ENCODE peak calls at places on chromosomes 6 and 20, in four cellular contexts. B is cardiac fibroblast, R is AG10803, M is astrocyte of the spinal cord. E is an unnamed sample.

GRCh38 chr6:109925060-109925459 is 53.1 kb upstream of the GPR6 start:
- DNase-seq in B (no peak), M (no peak), R (no peak), E (peak; percentile 26)

GRCh38 chr6:55276745-55277627 is 50.3 kb upstream of the GFRAL start:
- DNase-seq in B (peak; percentile 81), R (peak; percentile 55), M (peak; percentile 74), E (peak; percentile 74)

GRCh38 chr20:3765171-3765887 is 2.2 kb downstream of the ADISSP start:
- DNase-seq in B (no peak), M (no peak), R (no peak), E (no peak)

GRCh38 chr20:24475356-24475755 is 5.9 kb downstream of the SYNDIG1 start:
- DNase-seq in R (no peak), M (no peak), B (no peak), E (no peak)

GRCh38 chr6:151993364-151993763 is 185.9 kb downstream of the ESR1 start:
- DNase-seq in M (no peak), R (no peak), B (no peak), E (no peak)

GRCh38 chr6:25457519-25457918 is 178.3 kb downstream of the CARMIL1 start:
- DNase-seq in R (no peak), M (no peak), B (no peak), E (no peak)

GRCh38 chr6:446418-447366 is 55.1 kb downstream of the IRF4 start:
- DNase-seq in M (no peak), R (no peak), B (no peak), E (no peak)

GRCh38 chr6:157527471-157527907 is 146.5 kb downstream of the ZDHHC14 start:
- DNase-seq in M (peak; percentile 35), R (no peak), B (peak; percentile 31), E (peak; percentile 63)

GRCh38 chr6:150413768-150414167 is 45.0 kb downstream of the IYD start:
- DNase-seq in R (no peak), B (no peak), M (no peak), E (no peak)

GRCh38 chr6:94721459-94721858 is 855.9 kb upstream of the MANEA start:
- DNase-seq in B (no peak), R (no peak), M (no peak), E (no peak)

GRCh38 chr6:53701333-53702073 is 35.9 kb upstream of the KLHL31 start:
- DNase-seq in B (no peak), M (no peak), R (no peak), E (no peak)

GRCh38 chr20:45365444-45365970 is 2.6 kb downstream of the SYS1 start:
- DNase-seq in B (no peak), R (no peak), M (no peak), E (no peak)

GRCh38 chr6:53347921-53348435 is 772 bp downstream of the ELOVL5 start:
- DNase-seq in M (peak; percentile 66), R (peak; percentile 60), B (peak; percentile 64), E (peak; percentile 67)

GRCh38 chr6:1313364-1313754 is 1.5 kb downstream of the FOXQ1 start:
- DNase-seq in R (no peak), B (no peak), M (no peak), E (no peak)

GRCh38 chr20:34916774-34917354 is 38.7 kb downstream of the GSS start:
- DNase-seq in R (no peak), M (no peak), B (no peak), E (no peak)

GRCh38 chr20:61560361-61560853 is 308.3 kb downstream of the CDH4 start:
- DNase-seq in R (peak; percentile 91), B (peak; percentile 31), M (peak; percentile 52), E (peak; percentile 79)

GRCh38 chr20:17633850-17634500 is 48.1 kb downstream of the RRBP1 start:
- DNase-seq in B (no peak), R (no peak), M (no peak), E (no peak)

GRCh38 chr6:39812853-39813533 is 20.8 kb downstream of the DAAM2 start:
- DNase-seq in R (peak; percentile 99), B (peak; percentile 51), M (peak; percentile 33), E (peak; percentile 86)

GRCh38 chr20:13873814-13874213 is 89.0 kb downstream of the NDUFAF5 start:
- DNase-seq in R (no peak), B (no peak), M (no peak), E (no peak)

GRCh38 chr6:34233867-34234266 is 2.8 kb upstream of the HMGA1 start:
- DNase-seq in M (no peak), B (no peak), R (no peak), E (no peak)
- H3K4me3 ChIP-seq in M (no peak overlapping the region), B (no peak overlapping the region), R (no peak overlapping the region), E (no peak overlapping the region)

DNA sequence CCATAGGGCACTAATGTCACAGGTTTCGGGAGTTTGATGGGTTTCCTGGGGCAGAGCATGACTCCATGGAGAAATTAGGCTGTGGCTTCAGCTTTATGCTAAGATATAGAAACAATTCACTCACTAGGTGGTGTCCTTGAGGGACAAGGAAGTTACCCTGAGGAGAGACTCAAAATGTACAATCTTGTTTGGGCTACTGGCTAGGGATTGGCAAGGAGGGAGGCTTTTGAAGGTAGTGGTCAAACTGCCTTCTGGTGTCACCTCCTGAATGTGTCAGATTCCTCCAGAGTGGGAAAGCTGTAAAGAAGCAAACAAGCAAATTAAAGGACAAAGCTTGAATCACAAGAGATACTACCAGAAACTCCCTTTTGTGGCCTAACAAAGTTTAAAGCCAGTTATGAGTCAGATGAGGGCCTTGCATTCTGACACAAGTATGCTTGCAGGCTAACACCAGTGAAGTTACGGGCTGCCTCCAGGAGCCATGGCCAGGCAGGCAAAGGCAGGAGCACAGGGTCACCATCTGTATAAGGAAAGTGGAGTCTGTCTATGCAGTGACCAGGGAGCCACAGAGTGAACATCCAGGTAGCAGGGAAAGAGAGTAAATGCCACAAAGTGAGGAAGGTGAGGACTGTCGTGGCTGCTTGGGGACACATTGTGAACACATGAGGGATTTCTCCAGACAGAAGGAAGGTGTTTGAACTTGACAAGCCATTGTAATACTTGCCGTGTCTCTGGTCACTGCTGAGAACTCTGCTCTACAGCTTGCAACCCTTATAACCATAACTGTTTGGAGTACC is 107.7 kb upstream of the DTNBP1 start:
- DNase-seq in M (no peak), B (no peak), R (peak; percentile 37), E (peak; percentile 35)
- TF ChIP-seq CTCF in M (no peak), B (no peak), R (peak; percentile 22), E (no peak)

GRCh38 chr6:30511147-30511546 is 21.8 kb downstream of the HLA-E start:
- DNase-seq in R (no peak), B (no peak), M (no peak), E (no peak)

GRCh38 chr6:30513451-30513850 is 24.1 kb downstream of the HLA-E start:
- DNase-seq in B (no peak), R (no peak), M (no peak), E (no peak)

GRCh38 chr6:30508890-30509736 is 19.8 kb downstream of the HLA-E start:
- DNase-seq in M (no peak), R (peak; percentile 42), B (peak; percentile 63), E (no peak)

GRCh38 chr6:30510419-30510818 is 21.1 kb downstream of the HLA-E start:
- DNase-seq in M (no peak), B (no peak), R (no peak), E (no peak)

DNA sequence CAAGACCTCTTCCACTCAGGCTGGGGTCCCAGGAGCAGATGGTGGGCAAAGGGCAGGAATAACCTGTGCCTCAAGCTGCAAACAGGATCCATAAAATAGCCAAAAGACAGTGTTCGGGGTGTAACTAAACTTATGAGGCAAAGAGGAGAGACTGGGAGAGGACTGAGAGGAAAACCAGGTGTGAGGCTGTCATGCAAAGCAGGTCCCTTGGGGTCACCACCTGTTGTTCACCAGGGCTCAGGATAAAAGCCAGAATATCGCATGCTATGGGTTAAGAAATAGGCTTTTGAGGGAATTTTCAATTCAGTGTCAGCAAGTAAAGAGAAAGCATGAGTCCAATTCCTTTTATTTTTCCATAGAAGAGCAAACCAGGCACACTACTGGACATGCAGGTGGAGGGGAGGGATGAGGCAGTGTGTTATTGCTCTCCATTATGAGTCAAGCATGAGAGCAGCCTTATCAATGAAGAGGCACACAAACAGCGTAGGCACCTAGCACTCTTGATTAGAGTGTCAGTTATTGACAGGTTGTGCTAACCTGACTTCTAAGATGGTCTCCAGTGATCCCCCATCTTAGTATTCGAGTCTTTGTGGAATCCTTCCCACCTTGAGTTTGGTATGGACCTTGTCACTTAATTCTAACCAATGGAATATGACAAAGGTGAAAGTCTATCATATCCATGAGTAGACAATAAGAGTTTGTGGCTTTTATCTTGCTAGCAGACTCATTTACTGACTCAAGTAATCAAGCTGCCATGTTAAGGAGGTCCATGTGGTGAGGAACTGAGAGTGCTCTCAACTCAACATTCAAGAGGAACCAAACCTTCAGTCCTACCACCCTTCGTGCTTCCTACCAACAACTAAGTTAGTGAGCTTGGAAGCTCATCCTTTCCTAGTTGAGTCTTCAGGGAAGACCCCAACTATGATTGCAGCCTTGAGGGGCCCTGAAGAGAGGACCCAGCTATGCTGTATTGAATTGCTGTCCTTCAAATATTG is 18.8 kb downstream of the HLA-E start:
- DNase-seq in M (no peak), R (no peak), B (no peak), E (no peak)
- H3K4me3 ChIP-seq in M (no peak overlapping the region), R (no peak overlapping the region), B (no peak overlapping the region), E (no peak overlapping the region)

DNA sequence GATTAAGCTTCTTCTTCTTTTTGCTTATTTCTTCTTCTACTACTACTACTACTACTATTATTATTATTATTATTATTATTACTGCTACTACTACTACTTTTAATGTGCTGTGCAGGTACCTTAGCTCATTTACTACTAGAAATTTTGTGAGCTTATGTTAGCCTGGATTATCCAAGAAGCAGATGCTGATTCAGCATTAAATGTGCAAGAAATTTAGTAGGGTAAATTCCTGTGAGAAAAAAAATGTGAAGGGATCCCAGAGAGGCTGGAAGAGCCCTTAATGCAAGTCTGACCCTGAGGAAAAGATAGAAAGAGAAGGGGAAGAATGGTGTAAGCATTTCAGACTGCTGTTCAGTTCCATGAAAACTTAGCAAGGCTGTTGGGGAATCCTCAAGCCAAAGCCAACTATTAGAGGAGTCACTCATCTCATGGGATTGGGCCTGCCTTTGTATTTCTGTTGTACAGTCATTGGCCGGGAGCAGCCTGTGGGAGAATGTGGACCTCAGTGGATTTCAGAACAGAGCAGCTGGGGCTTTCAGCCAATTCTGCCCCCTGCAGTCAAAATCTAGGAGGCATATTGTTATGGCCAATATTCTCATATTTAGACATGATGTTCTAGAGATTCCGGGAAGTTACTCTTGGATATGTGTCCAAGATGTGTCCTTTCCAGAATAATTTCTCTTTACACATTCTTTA is 37.2 kb upstream of the TSPYL1 start:
- DNase-seq in B (peak; percentile 53), R (no peak), M (no peak), E (peak; percentile 22)
- TF ChIP-seq CTCF in B (peak; percentile 20), R (no peak), M (no peak), E (peak; percentile 0)

GRCh38 chr6:101921829-101922450 is 528.4 kb downstream of the GRIK2 start:
- DNase-seq in R (no peak), M (no peak), B (no peak), E (no peak)
- H3K4me3 ChIP-seq in R (no peak overlapping the region), M (no peak overlapping the region), B (no peak overlapping the region), E (no peak overlapping the region)

DNA sequence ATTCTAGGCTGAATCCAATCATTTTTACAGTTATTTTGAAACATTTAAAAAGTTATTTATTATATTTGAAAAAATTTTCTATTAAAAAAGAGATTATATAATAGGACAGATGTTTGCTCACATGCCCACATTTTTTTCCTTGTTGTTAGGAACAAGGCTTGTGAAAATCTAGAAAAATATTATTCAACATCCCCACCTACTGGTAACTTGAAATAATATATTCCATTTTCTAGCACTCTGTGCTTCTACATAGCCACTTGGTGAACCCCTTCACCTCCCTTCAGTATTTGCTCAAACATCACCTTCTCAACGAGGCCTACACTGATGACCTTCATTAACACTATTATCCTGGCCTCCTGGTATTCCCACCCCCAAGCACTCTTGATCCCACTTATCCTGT is 18.4 kb upstream of the GPRC6A start:
- DNase-seq in B (peak; percentile 66), R (peak; percentile 33), M (peak; percentile 56), E (peak; percentile 52)
- TF ChIP-seq CTCF in B (peak; percentile 4), R (peak; percentile 37), M (peak; percentile 21), E (peak; percentile 23)

E was measured in fibroblast of mammary gland.